ENCODE peak calls at places on chromosome 22, in nine cellular contexts. V, X, A, S, F, U, M, T and I are unnamed samples.
A peak's percentile ranks its signal among the peaks of the same experiment; 100 is the strongest.

GRCh38 chr22:49243335-49243734 is 584.3 kb downstream of the BRD1 start:
- DNase-seq in V (no peak), X (no peak), A (no peak), S (no peak), F (no peak), U (no peak), M (peak; percentile 6), T (no peak), I (no peak)

GRCh38 chr22:38981005-38981658 is 1.0 kb upstream of the APOBEC3B start:
- DNase-seq in V (peak; percentile 82), X (no peak), A (no peak), S (no peak), F (peak; percentile 77), U (no peak), M (peak; percentile 56), T (no peak), I (no peak)

GRCh38 chr22:45597460-45598192 is 74.0 kb upstream of the ATXN10 start:
- DNase-seq in V (no peak), X (no peak), A (no peak), S (no peak), F (peak; percentile 4), U (no peak), M (no peak), T (no peak), I (peak; percentile 80)

GRCh38 chr22:45946805-45947600 is 30.0 kb downstream of the WNT7B start:
- DNase-seq in V (no peak), X (no peak), A (no peak), S (peak; percentile 65), F (no peak), U (no peak), M (no peak), T (no peak), I (no peak)

GRCh38 chr22:49295465-49295743 is 532.3 kb downstream of the BRD1 start:
- DNase-seq in V (no peak), X (no peak), A (no peak), S (no peak), F (no peak), U (no peak), M (peak; percentile 20), T (no peak), I (no peak)

GRCh38 chr22:21759631-21760030 is 24.0 kb upstream of the YPEL1 start:
- DNase-seq in V (no peak), X (no peak), A (no peak), S (no peak), F (no peak), U (no peak), M (no peak), T (no peak), I (no peak)

GRCh38 chr22:35728639-35729308 is 11.1 kb downstream of the APOL5 start:
- DNase-seq in V (peak; percentile 48), X (no peak), A (no peak), S (no peak), F (no peak), U (no peak), M (no peak), T (no peak), I (no peak)

GRCh38 chr22:22386602-22387385 is 121.7 kb downstream of the ZNF280B start:
- DNase-seq in V (no peak), X (no peak), A (no peak), S (no peak), F (no peak), U (no peak), M (no peak), T (no peak), I (no peak)

GRCh38 chr22:42299586-42300285 is 29.3 kb upstream of the TCF20 start:
- DNase-seq in V (no peak), X (peak; percentile 47), A (no peak), S (no peak), F (peak; percentile 90), U (peak; percentile 76), M (peak; percentile 77), T (peak; percentile 71), I (peak; percentile 74)

GRCh38 chr22:35134637-35135036 is 68.7 kb downstream of the ISX start:
- DNase-seq in V (no peak), X (no peak), A (no peak), S (no peak), F (no peak), U (no peak), M (no peak), T (no peak), I (no peak)

GRCh38 chr22:42275176-42275575 is 4.7 kb upstream of the TCF20 start:
- DNase-seq in V (no peak), X (no peak), A (no peak), S (no peak), F (no peak), U (no peak), M (no peak), T (no peak), I (no peak)

GRCh38 chr22:44884968-44885805 is 124.6 kb downstream of the PHF21B start:
- DNase-seq in V (no peak), X (no peak), A (no peak), S (no peak), F (no peak), U (no peak), M (no peak), T (no peak), I (no peak)

GRCh38 chr22:40791241-40791640 is 27.9 kb downstream of the SLC25A17 start:
- DNase-seq in V (no peak), X (no peak), A (no peak), S (no peak), F (no peak), U (no peak), M (no peak), T (no peak), I (no peak)

GRCh38 chr22:45212306-45212709 is 28.4 kb downstream of the KIAA0930 start:
- DNase-seq in V (peak; percentile 85), X (no peak), A (peak; percentile 70), S (peak; percentile 84), F (peak; percentile 7), U (no peak), M (no peak), T (no peak), I (no peak)

GRCh38 chr22:20591660-20592310 is 84.4 kb downstream of the MED15 start:
- DNase-seq in V (peak; percentile 44), X (no peak), A (peak; percentile 54), S (no peak), F (no peak), U (no peak), M (peak; percentile 83), T (no peak), I (no peak)

GRCh38 chr22:44404341-44405020 is 91.7 kb upstream of the SHISAL1 start:
- DNase-seq in V (no peak), X (no peak), A (no peak), S (no peak), F (no peak), U (no peak), M (no peak), T (no peak), I (peak; percentile 65)

GRCh38 chr22:26837784-26838520 is 180.6 kb downstream of the MIAT start:
- DNase-seq in V (no peak), X (no peak), A (no peak), S (no peak), F (no peak), U (no peak), M (no peak), T (no peak), I (no peak)

GRCh38 chr22:23622634-23623033 is 9.5 kb downstream of the DRICH1 start:
- DNase-seq in V (peak; percentile 5), X (no peak), A (no peak), S (no peak), F (no peak), U (no peak), M (no peak), T (no peak), I (no peak)

GRCh38 chr22:45878901-45879551 is 97.9 kb downstream of the WNT7B start:
- DNase-seq in V (no peak), X (no peak), A (no peak), S (no peak), F (no peak), U (no peak), M (peak; percentile 35), T (no peak), I (no peak)

GRCh38 chr22:28123989-28124766 is 205.1 kb upstream of the PITPNB start:
- DNase-seq in V (peak; percentile 53), X (no peak), A (no peak), S (no peak), F (no peak), U (no peak), M (no peak), T (no peak), I (no peak)

GRCh38 chr22:36770116-36770945 is 5.6 kb downstream of the IFT27 start:
- DNase-seq in V (no peak), X (no peak), A (no peak), S (no peak), F (no peak), U (no peak), M (peak; percentile 66), T (no peak), I (no peak)

GRCh38 chr22:41596776-41597634 is 7.4 kb upstream of the PMM1 start:
- DNase-seq in V (peak; percentile 73), X (no peak), A (no peak), S (peak; percentile 15), F (peak; percentile 74), U (peak; percentile 50), M (peak; percentile 78), T (no peak), I (peak; percentile 66)

GRCh38 chr22:48840112-48840949 is 987.3 kb downstream of the BRD1 start:
- DNase-seq in V (no peak), X (no peak), A (no peak), S (no peak), F (no peak), U (no peak), M (no peak), T (no peak), I (no peak)

GRCh38 chr22:25564979-25565677 is 653 bp downstream of the GRK3 start:
- DNase-seq in V (peak; percentile 28), X (no peak), A (no peak), S (peak; percentile 38), F (peak; percentile 62), U (no peak), M (peak; percentile 81), T (no peak), I (peak; percentile 43)

GRCh38 chr22:39530692-39531331 is 1.7 kb downstream of the RPS19BP1 start:
- DNase-seq in V (peak; percentile 65), X (no peak), A (no peak), S (no peak), F (peak; percentile 86), U (peak; percentile 82), M (no peak), T (no peak), I (peak; percentile 76)

GRCh38 chr22:46098525-46099475 is 51.5 kb upstream of the PPARA start:
- DNase-seq in V (no peak), X (no peak), A (no peak), S (no peak), F (no peak), U (no peak), M (no peak), T (no peak), I (no peak)

GRCh38 chr22:49933236-49933921 is 14.9 kb downstream of the CRELD2 start:
- DNase-seq in V (no peak), X (no peak), A (no peak), S (peak; percentile 12), F (no peak), U (no peak), M (no peak), T (no peak), I (no peak)

GRCh38 chr22:26751217-26751616 is 93.8 kb downstream of the MIAT start:
- DNase-seq in V (no peak), X (no peak), A (no peak), S (peak; percentile 42), F (no peak), U (no peak), M (peak; percentile 96), T (no peak), I (peak; percentile 15)

GRCh38 chr22:44623771-44624510 is 78.1 kb upstream of the PRR5 start:
- DNase-seq in V (peak; percentile 57), X (no peak), A (no peak), S (no peak), F (peak; percentile 5), U (peak; percentile 61), M (peak; percentile 50), T (no peak), I (peak; percentile 69)

GRCh38 chr22:17770180-17771077 is 3.8 kb downstream of the BID start:
- DNase-seq in V (no peak), X (no peak), A (no peak), S (peak; percentile 34), F (no peak), U (no peak), M (no peak), T (no peak), I (no peak)

GRCh38 chr22:24953294-24954113 is 988 bp downstream of the KIAA1671 start:
- DNase-seq in V (no peak), X (no peak), A (no peak), S (no peak), F (no peak), U (no peak), M (no peak), T (no peak), I (no peak)